ENCODE peak calls at places on chromosome 9, in eight cellular contexts. M is CD8-positive, alpha-beta memory T cell; F is ovary; U is mucosa of descending colon; G is brain microvascular endothelial cell; R is AG04449; Z is adipocyte; K is mammary epithelial cell. D is an unnamed sample.
A peak's percentile ranks its signal among the peaks of the same experiment; 100 is the strongest.

GRCh38 chr9:93599571-93600403 is 23.4 kb downstream of the PHF2 start:
- DNase-seq in K (no peak), G (no peak), F (no peak), R (no peak), U (peak; percentile 25), Z (no peak), M (no peak), D (no peak)

GRCh38 chr9:94717656-94718225 is 8.8 kb upstream of the AOPEP start:
- DNase-seq in M (no peak), U (no peak), Z (peak; percentile 23), F (no peak), K (peak; percentile 71), R (no peak), G (peak; percentile 35), D (no peak)

GRCh38 chr9:37529111-37529510 is 43.4 kb downstream of the POLR1E start:
- DNase-seq in K (peak; percentile 93), M (peak; percentile 81), Z (no peak), F (no peak), R (no peak), U (peak; percentile 46), G (peak; percentile 44), D (no peak)

GRCh38 chr9:12759767-12760166 is 15.1 kb upstream of the LURAP1L start:
- DNase-seq in Z (peak; percentile 68), U (no peak), R (no peak), K (peak; percentile 42), G (peak; percentile 33), M (no peak), F (no peak), D (peak; percentile 74)

GRCh38 chr9:107465467-107466451 is 23.8 kb downstream of the KLF4 start:
- DNase-seq in U (peak; percentile 85), R (no peak), G (peak; percentile 45), M (no peak), K (peak; percentile 50), F (peak; percentile 85), Z (peak; percentile 90), D (no peak)

GRCh38 chr9:121386442-121387175 is 16.6 kb upstream of the STOM start:
- DNase-seq in K (no peak), Z (no peak), R (no peak), M (no peak), F (no peak), G (no peak), U (no peak), D (no peak)

GRCh38 chr9:136762915-136763648 is 1.2 kb downstream of the LCN15 start:
- DNase-seq in F (peak; percentile 59), G (no peak), Z (peak; percentile 35), K (no peak), U (peak; percentile 78), M (no peak), R (no peak), D (no peak)

GRCh38 chr9:124482431-124483031 is 24.7 kb downstream of the NR5A1 start:
- DNase-seq in U (no peak), Z (no peak), K (no peak), G (no peak), R (no peak), F (no peak), M (no peak), D (no peak)

GRCh38 chr9:110891760-110892159 is 146.5 kb downstream of the LPAR1 start:
- DNase-seq in M (no peak), U (no peak), G (no peak), R (no peak), K (no peak), Z (peak; percentile 65), F (no peak), D (no peak)

GRCh38 chr9:127904518-127904887 is 5.1 kb upstream of the ST6GALNAC6 start:
- DNase-seq in K (no peak), Z (no peak), M (no peak), R (no peak), F (peak; percentile 89), U (peak; percentile 66), G (no peak), D (no peak)
- H3K4me3 ChIP-seq in K (no peak overlapping the region), Z (no peak overlapping the region), M (peak overlapping the region; percentile 65), R (no peak overlapping the region), F (no peak overlapping the region), U (no peak overlapping the region), G (no peak overlapping the region), D (no peak overlapping the region)

GRCh38 chr9:7056237-7056636 is 298.5 kb downstream of the KDM4C start:
- DNase-seq in Z (no peak), K (no peak), G (no peak), U (no peak), M (no peak), F (no peak), R (no peak), D (no peak)
- H3K4me3 ChIP-seq in Z (no peak overlapping the region), K (no peak overlapping the region), G (no peak overlapping the region), U (no peak overlapping the region), M (no peak overlapping the region), F (no peak overlapping the region), R (no peak overlapping the region), D (no peak overlapping the region)

GRCh38 chr9:131807131-131807990 is 67.5 kb upstream of the RAPGEF1 start:
- DNase-seq in F (no peak), U (no peak), M (no peak), K (no peak), Z (no peak), R (no peak), G (no peak), D (no peak)
- H3K4me3 ChIP-seq in F (no peak overlapping the region), U (no peak overlapping the region), M (no peak overlapping the region), K (no peak overlapping the region), Z (no peak overlapping the region), R (no peak overlapping the region), G (no peak overlapping the region), D (no peak overlapping the region)

GRCh38 chr9:70044450-70045307 is 1.0 kb downstream of the MAMDC2 start:
- DNase-seq in U (peak; percentile 34), K (peak; percentile 78), F (peak; percentile 71), R (no peak), G (peak; percentile 61), Z (peak; percentile 70), M (no peak), D (no peak)

GRCh38 chr9:70043285-70043684 is 363 bp upstream of the MAMDC2 start:
- DNase-seq in R (no peak), F (no peak), U (no peak), M (no peak), G (no peak), K (no peak), Z (no peak), D (no peak)

GRCh38 chr9:70046274-70047070 is 2.8 kb downstream of the MAMDC2 start:
- DNase-seq in M (no peak), Z (no peak), G (no peak), K (peak; percentile 89), R (no peak), U (no peak), F (no peak), D (no peak)

GRCh38 chr9:70043689-70044449 is at the start of gene MAMDC2:
- DNase-seq in F (peak; percentile 79), U (peak; percentile 45), K (peak; percentile 57), M (no peak), R (no peak), Z (peak; percentile 68), G (no peak), D (no peak)

DNA sequence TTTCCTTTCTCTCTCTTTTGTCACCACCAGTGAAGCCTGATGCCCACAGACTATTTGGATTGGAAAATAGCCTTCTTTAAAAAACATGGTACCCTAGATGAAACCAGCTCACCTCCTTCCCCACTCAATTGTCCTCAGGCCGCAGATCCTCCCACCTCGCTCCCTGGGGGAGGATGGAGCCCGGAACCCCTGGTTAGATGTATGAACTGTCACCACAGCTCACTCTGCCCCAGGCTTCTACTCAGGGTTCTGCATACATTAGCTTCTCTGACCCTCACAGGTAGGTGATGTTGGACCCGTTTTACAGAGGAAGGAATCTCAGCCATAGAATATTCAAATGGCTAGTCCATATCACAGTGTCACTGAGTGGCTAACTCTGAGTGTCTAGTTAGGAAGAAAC is 1.8 kb downstream of the MAMDC2 start:
- DNase-seq in R (no peak), G (no peak), Z (no peak), M (no peak), F (no peak), K (no peak), U (no peak), D (no peak)
- H3K4me3 ChIP-seq in R (no peak overlapping the region), G (no peak overlapping the region), Z (no peak overlapping the region), M (no peak overlapping the region), F (peak overlapping the region; percentile 80), K (no peak overlapping the region), U (no peak overlapping the region), D (peak overlapping the region; percentile 61)

GRCh38 chr9:73118297-73118696 is 33.4 kb upstream of the ANXA1 start:
- DNase-seq in R (no peak), F (no peak), M (no peak), G (no peak), U (no peak), Z (no peak), K (peak; percentile 76), D (no peak)
- H3K4me3 ChIP-seq in R (no peak overlapping the region), F (no peak overlapping the region), M (no peak overlapping the region), G (no peak overlapping the region), U (no peak overlapping the region), Z (peak overlapping the region; percentile 17), K (no peak overlapping the region), D (no peak overlapping the region)

GRCh38 chr9:13816837-13817236 is 497.1 kb downstream of the NFIB start:
- DNase-seq in K (peak; percentile 78), Z (no peak), R (no peak), U (no peak), G (no peak), M (no peak), F (no peak), D (no peak)
- H3K4me3 ChIP-seq in K (no peak overlapping the region), Z (no peak overlapping the region), R (no peak overlapping the region), U (no peak overlapping the region), G (no peak overlapping the region), M (no peak overlapping the region), F (no peak overlapping the region), D (no peak overlapping the region)

DNA sequence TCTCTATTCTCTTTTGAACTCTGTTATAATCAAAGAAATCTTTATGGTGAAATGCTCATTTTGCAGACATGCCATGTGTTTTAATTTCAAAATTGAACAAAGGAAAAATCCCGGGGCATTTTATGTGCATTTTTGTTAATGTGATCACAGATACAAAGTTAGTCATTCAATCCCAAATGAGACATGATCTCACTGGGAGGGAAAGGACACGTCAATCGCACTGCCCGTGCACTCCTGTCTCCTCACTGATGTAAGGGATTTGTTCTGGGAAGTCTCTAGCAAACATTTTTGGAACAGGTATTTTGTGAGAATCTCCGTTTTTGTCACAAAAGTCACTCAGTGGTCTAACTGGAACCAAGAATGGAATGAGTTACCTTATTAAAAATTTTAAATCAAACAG is 97.9 kb upstream of the RANBP6 start:
- DNase-seq in Z (no peak), M (no peak), R (no peak), G (no peak), K (no peak), F (no peak), U (no peak), D (no peak)
- H3K4me3 ChIP-seq in Z (no peak overlapping the region), M (no peak overlapping the region), R (no peak overlapping the region), G (no peak overlapping the region), K (no peak overlapping the region), F (no peak overlapping the region), U (no peak overlapping the region), D (no peak overlapping the region)